ENCODE peak calls at places on chromosomes 6 and 20, in eight cellular contexts. One of them, this sample, is unnamed.

GRCh38 chr6:7691675-7692452 is 34.0 kb upstream of the BMP6 start:
- DNase-seq in AG10803: peak
- DNase-seq in hepatocyte: peak
- DNase-seq in nephron progenitor cell: no peak
- DNase-seq in CD8-positive, alpha-beta T cell: no peak
- DNase-seq in BE2C: no peak
- DNase-seq in IMR-90: peak
- DNase-seq in bronchial epithelial cell: peak
- DNase-seq in this sample: no peak

GRCh38 chr6:39881851-39882566 is 52.3 kb downstream of the MOCS1 start:
- DNase-seq in CD8-positive, alpha-beta T cell: no peak
- DNase-seq in hepatocyte: no peak
- DNase-seq in bronchial epithelial cell: no peak
- DNase-seq in AG10803: peak
- DNase-seq in IMR-90: peak
- DNase-seq in nephron progenitor cell: no peak
- DNase-seq in BE2C: no peak
- DNase-seq in this sample: no peak

GRCh38 chr6:17032595-17033591 is 69.0 kb upstream of the STMND1 start:
- DNase-seq in nephron progenitor cell: no peak
- DNase-seq in IMR-90: peak
- DNase-seq in AG10803: peak
- DNase-seq in hepatocyte: peak
- DNase-seq in bronchial epithelial cell: peak
- DNase-seq in BE2C: no peak
- DNase-seq in CD8-positive, alpha-beta T cell: no peak
- DNase-seq in this sample: no peak

GRCh38 chr6:158560787-158561246 is 926 bp downstream of the TMEM181 start:
- DNase-seq in hepatocyte: peak
- DNase-seq in AG10803: peak
- DNase-seq in BE2C: peak
- DNase-seq in nephron progenitor cell: peak
- DNase-seq in CD8-positive, alpha-beta T cell: no peak
- DNase-seq in bronchial epithelial cell: no peak
- DNase-seq in IMR-90: no peak
- DNase-seq in this sample: no peak

GRCh38 chr6:153947817-153948447 is 91.1 kb upstream of the OPRM1 start:
- DNase-seq in IMR-90: no peak
- DNase-seq in AG10803: peak
- DNase-seq in nephron progenitor cell: peak
- DNase-seq in hepatocyte: peak
- DNase-seq in bronchial epithelial cell: peak
- DNase-seq in CD8-positive, alpha-beta T cell: no peak
- DNase-seq in BE2C: peak
- DNase-seq in this sample: peak

GRCh38 chr6:54903884-54904283 is 57.3 kb downstream of the FAM83B start:
- DNase-seq in IMR-90: peak
- DNase-seq in bronchial epithelial cell: peak
- DNase-seq in nephron progenitor cell: no peak
- DNase-seq in hepatocyte: no peak
- DNase-seq in BE2C: no peak
- DNase-seq in CD8-positive, alpha-beta T cell: no peak
- DNase-seq in AG10803: no peak
- DNase-seq in this sample: no peak

GRCh38 chr6:56144538-56145324 is 102.6 kb downstream of the COL21A1 start:
- DNase-seq in nephron progenitor cell: no peak
- DNase-seq in BE2C: no peak
- DNase-seq in CD8-positive, alpha-beta T cell: no peak
- DNase-seq in bronchial epithelial cell: peak
- DNase-seq in IMR-90: peak
- DNase-seq in AG10803: peak
- DNase-seq in hepatocyte: no peak
- DNase-seq in this sample: no peak

GRCh38 chr6:1437553-1438406 is 48.4 kb downstream of the FOXF2 start:
- DNase-seq in hepatocyte: no peak
- DNase-seq in nephron progenitor cell: no peak
- DNase-seq in IMR-90: no peak
- DNase-seq in BE2C: no peak
- DNase-seq in bronchial epithelial cell: no peak
- DNase-seq in CD8-positive, alpha-beta T cell: no peak
- DNase-seq in AG10803: no peak
- DNase-seq in this sample: no peak

GRCh38 chr6:42257063-42257462 is 39.4 kb upstream of the MRPS10 start:
- DNase-seq in CD8-positive, alpha-beta T cell: no peak
- DNase-seq in IMR-90: no peak
- DNase-seq in bronchial epithelial cell: no peak
- DNase-seq in nephron progenitor cell: no peak
- DNase-seq in BE2C: no peak
- DNase-seq in AG10803: no peak
- DNase-seq in hepatocyte: no peak
- DNase-seq in this sample: no peak

GRCh38 chr20:38997622-38998021 is 35.5 kb downstream of the DHX35 start:
- DNase-seq in bronchial epithelial cell: no peak
- DNase-seq in hepatocyte: no peak
- DNase-seq in IMR-90: no peak
- DNase-seq in nephron progenitor cell: no peak
- DNase-seq in AG10803: no peak
- DNase-seq in CD8-positive, alpha-beta T cell: peak
- DNase-seq in BE2C: no peak
- DNase-seq in this sample: no peak

GRCh38 chr20:50478162-50479036 is 31.8 kb upstream of the PTPN1 start:
- DNase-seq in nephron progenitor cell: peak
- DNase-seq in AG10803: peak
- DNase-seq in bronchial epithelial cell: peak
- DNase-seq in CD8-positive, alpha-beta T cell: peak
- DNase-seq in IMR-90: peak
- DNase-seq in hepatocyte: peak
- DNase-seq in BE2C: peak
- DNase-seq in this sample: peak

GRCh38 chr6:117288083-117288715 is 22.8 kb downstream of the VGLL2 start:
- DNase-seq in hepatocyte: no peak
- DNase-seq in nephron progenitor cell: no peak
- DNase-seq in CD8-positive, alpha-beta T cell: no peak
- DNase-seq in AG10803: no peak
- DNase-seq in BE2C: no peak
- DNase-seq in IMR-90: no peak
- DNase-seq in bronchial epithelial cell: no peak
- DNase-seq in this sample: no peak

GRCh38 chr6:142395768-142396231 is 94.0 kb downstream of the ADGRG6 start:
- DNase-seq in hepatocyte: no peak
- DNase-seq in nephron progenitor cell: no peak
- DNase-seq in bronchial epithelial cell: no peak
- DNase-seq in AG10803: no peak
- DNase-seq in CD8-positive, alpha-beta T cell: no peak
- DNase-seq in BE2C: no peak
- DNase-seq in IMR-90: peak
- DNase-seq in this sample: no peak

GRCh38 chr6:109892451-109893435 is 85.4 kb upstream of the GPR6 start:
- DNase-seq in CD8-positive, alpha-beta T cell: no peak
- DNase-seq in BE2C: no peak
- DNase-seq in AG10803: no peak
- DNase-seq in bronchial epithelial cell: peak
- DNase-seq in nephron progenitor cell: no peak
- DNase-seq in hepatocyte: peak
- DNase-seq in IMR-90: no peak
- DNase-seq in this sample: no peak

GRCh38 chr20:53365676-53366075 is 228.0 kb downstream of the ZNF217 start:
- DNase-seq in IMR-90: no peak
- DNase-seq in bronchial epithelial cell: no peak
- DNase-seq in AG10803: no peak
- DNase-seq in nephron progenitor cell: no peak
- DNase-seq in CD8-positive, alpha-beta T cell: no peak
- DNase-seq in BE2C: no peak
- DNase-seq in hepatocyte: no peak
- DNase-seq in this sample: no peak

GRCh38 chr6:21438237-21438985 is 155.1 kb upstream of the SOX4 start:
- DNase-seq in BE2C: no peak
- DNase-seq in IMR-90: no peak
- DNase-seq in hepatocyte: no peak
- DNase-seq in CD8-positive, alpha-beta T cell: no peak
- DNase-seq in bronchial epithelial cell: peak
- DNase-seq in nephron progenitor cell: no peak
- DNase-seq in AG10803: no peak
- DNase-seq in this sample: no peak

GRCh38 chr6:137165375-137166246 is 7.8 kb downstream of the IL22RA2 start:
- DNase-seq in nephron progenitor cell: no peak
- DNase-seq in AG10803: peak
- DNase-seq in bronchial epithelial cell: peak
- DNase-seq in IMR-90: no peak
- DNase-seq in BE2C: peak
- DNase-seq in CD8-positive, alpha-beta T cell: peak
- DNase-seq in hepatocyte: no peak
- DNase-seq in this sample: no peak

GRCh38 chr6:92810913-92811312 is 608.4 kb downstream of the EPHA7 start:
- DNase-seq in hepatocyte: peak
- DNase-seq in nephron progenitor cell: peak
- DNase-seq in AG10803: no peak
- DNase-seq in bronchial epithelial cell: peak
- DNase-seq in BE2C: peak
- DNase-seq in CD8-positive, alpha-beta T cell: no peak
- DNase-seq in IMR-90: peak
- DNase-seq in this sample: peak

GRCh38 chr6:97963148-97963680 is 680.2 kb upstream of the MMS22L start:
- DNase-seq in nephron progenitor cell: no peak
- DNase-seq in CD8-positive, alpha-beta T cell: no peak
- DNase-seq in AG10803: no peak
- DNase-seq in bronchial epithelial cell: peak
- DNase-seq in IMR-90: no peak
- DNase-seq in BE2C: no peak
- DNase-seq in hepatocyte: no peak
- DNase-seq in this sample: no peak

GRCh38 chr6:17872908-17873307 is 114.5 kb downstream of the KIF13A start:
- DNase-seq in IMR-90: no peak
- DNase-seq in BE2C: no peak
- DNase-seq in AG10803: no peak
- DNase-seq in bronchial epithelial cell: no peak
- DNase-seq in hepatocyte: no peak
- DNase-seq in nephron progenitor cell: no peak
- DNase-seq in CD8-positive, alpha-beta T cell: no peak
- DNase-seq in this sample: no peak

GRCh38 chr20:34420146-34420545 is 57.1 kb downstream of the ITCH start:
- DNase-seq in hepatocyte: no peak
- DNase-seq in BE2C: no peak
- DNase-seq in bronchial epithelial cell: no peak
- DNase-seq in CD8-positive, alpha-beta T cell: no peak
- DNase-seq in IMR-90: peak
- DNase-seq in AG10803: no peak
- DNase-seq in nephron progenitor cell: no peak
- DNase-seq in this sample: no peak

GRCh38 chr20:33490023-33490933 is at the start of gene CBFA2T2:
- DNase-seq in CD8-positive, alpha-beta T cell: no peak
- DNase-seq in nephron progenitor cell: no peak
- DNase-seq in hepatocyte: no peak
- DNase-seq in IMR-90: peak
- DNase-seq in BE2C: no peak
- DNase-seq in AG10803: peak
- DNase-seq in bronchial epithelial cell: peak
- DNase-seq in this sample: no peak

GRCh38 chr20:23889775-23890187 is 10.2 kb upstream of the CST5 start:
- DNase-seq in CD8-positive, alpha-beta T cell: peak
- DNase-seq in bronchial epithelial cell: peak
- DNase-seq in BE2C: peak
- DNase-seq in AG10803: peak
- DNase-seq in hepatocyte: peak
- DNase-seq in nephron progenitor cell: peak
- DNase-seq in IMR-90: peak
- DNase-seq in this sample: peak

DNA sequence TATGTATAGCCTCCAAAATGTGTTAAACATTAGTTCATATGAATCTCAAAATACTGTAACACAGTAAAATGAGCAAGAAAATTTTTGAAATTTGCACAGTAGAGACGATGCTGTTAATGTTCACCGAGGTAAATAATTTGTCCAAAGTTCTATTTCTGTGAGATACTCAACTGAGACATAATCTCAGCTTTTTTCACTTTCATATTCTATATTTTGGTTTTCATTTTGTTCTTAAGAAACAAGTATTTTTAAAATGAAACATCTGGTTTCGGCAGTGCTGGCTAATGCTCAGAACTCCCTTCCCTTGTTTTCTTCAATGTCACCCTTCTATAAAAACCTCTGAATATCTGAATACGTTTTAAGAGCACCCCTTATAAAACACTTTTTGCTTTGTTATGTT is 353.2 kb downstream of the LAMA2 start:
- DNase-seq in AG10803: no peak
- DNase-seq in hepatocyte: no peak
- DNase-seq in nephron progenitor cell: no peak
- DNase-seq in BE2C: no peak
- DNase-seq in bronchial epithelial cell: no peak
- DNase-seq in CD8-positive, alpha-beta T cell: no peak
- DNase-seq in IMR-90: no peak
- DNase-seq in this sample: no peak
- TF ChIP-seq CTCF in AG10803: no peak
- TF ChIP-seq CTCF in hepatocyte: no peak
- TF ChIP-seq CTCF in nephron progenitor cell: no peak
- TF ChIP-seq CTCF in BE2C: no peak
- TF ChIP-seq CTCF in bronchial epithelial cell: no peak
- TF ChIP-seq CTCF in CD8-positive, alpha-beta T cell: no peak
- TF ChIP-seq CTCF in IMR-90: no peak
- TF ChIP-seq CTCF in this sample: no peak

GRCh38 chr20:4780245-4780644 is 58.5 kb downstream of the PRND start:
- DNase-seq in hepatocyte: no peak
- DNase-seq in CD8-positive, alpha-beta T cell: no peak
- DNase-seq in IMR-90: no peak
- DNase-seq in bronchial epithelial cell: no peak
- DNase-seq in AG10803: no peak
- DNase-seq in BE2C: no peak
- DNase-seq in nephron progenitor cell: no peak
- DNase-seq in this sample: no peak
- TF ChIP-seq CTCF in hepatocyte: no peak
- TF ChIP-seq CTCF in CD8-positive, alpha-beta T cell: no peak
- TF ChIP-seq CTCF in IMR-90: no peak
- TF ChIP-seq CTCF in bronchial epithelial cell: no peak
- TF ChIP-seq CTCF in AG10803: no peak
- TF ChIP-seq CTCF in BE2C: no peak
- TF ChIP-seq CTCF in nephron progenitor cell: no peak
- TF ChIP-seq CTCF in this sample: no peak

DNA sequence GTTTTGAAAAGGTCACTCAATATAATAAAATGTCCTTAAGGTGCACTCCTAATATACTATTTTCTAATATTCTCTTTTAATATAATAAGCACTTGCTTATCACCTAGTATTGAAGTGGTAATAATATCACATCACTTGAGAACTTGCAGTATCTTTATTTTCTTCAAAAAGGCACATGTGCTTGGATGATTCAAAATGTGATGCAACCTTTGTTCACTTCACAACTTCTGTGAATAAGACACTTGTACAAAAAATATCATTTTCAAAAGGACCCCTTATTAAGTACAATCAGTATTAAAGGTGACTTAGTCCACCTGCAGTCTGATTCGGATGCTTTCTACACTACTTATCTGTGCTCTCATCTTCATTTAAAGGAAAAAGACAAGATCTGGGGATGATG is 3.4 kb downstream of the PRELID3B start:
- DNase-seq in BE2C: no peak
- DNase-seq in AG10803: peak
- DNase-seq in nephron progenitor cell: no peak
- DNase-seq in IMR-90: peak
- DNase-seq in bronchial epithelial cell: no peak
- DNase-seq in CD8-positive, alpha-beta T cell: no peak
- DNase-seq in hepatocyte: no peak
- DNase-seq in this sample: no peak
- TF ChIP-seq CTCF in BE2C: no peak
- TF ChIP-seq CTCF in AG10803: no peak
- TF ChIP-seq CTCF in nephron progenitor cell: no peak
- TF ChIP-seq CTCF in IMR-90: no peak
- TF ChIP-seq CTCF in bronchial epithelial cell: no peak
- TF ChIP-seq CTCF in CD8-positive, alpha-beta T cell: no peak
- TF ChIP-seq CTCF in hepatocyte: no peak
- TF ChIP-seq CTCF in this sample: no peak

GRCh38 chr6:160005211-160005610 is 36.3 kb downstream of the IGF2R start:
- DNase-seq in AG10803: no peak
- DNase-seq in BE2C: no peak
- DNase-seq in CD8-positive, alpha-beta T cell: no peak
- DNase-seq in IMR-90: no peak
- DNase-seq in nephron progenitor cell: no peak
- DNase-seq in hepatocyte: no peak
- DNase-seq in bronchial epithelial cell: no peak
- DNase-seq in this sample: no peak
- TF ChIP-seq CTCF in AG10803: no peak
- TF ChIP-seq CTCF in BE2C: no peak
- TF ChIP-seq CTCF in CD8-positive, alpha-beta T cell: no peak
- TF ChIP-seq CTCF in IMR-90: no peak
- TF ChIP-seq CTCF in nephron progenitor cell: no peak
- TF ChIP-seq CTCF in hepatocyte: no peak
- TF ChIP-seq CTCF in bronchial epithelial cell: no peak
- TF ChIP-seq CTCF in this sample: no peak